ENCODE peak calls at places on chromosomes 13 and 19, in ten cellular contexts. Z is esophagus muscularis mucosa, V is HCT116, N is GM23338, Q is transverse colon, T is suprapubic skin, Y is H1, C is breast epithelium, G is GM12878, K is prostate gland. X is an unnamed sample.
A peak's percentile ranks its signal among the peaks of the same experiment; 100 is the strongest.

GRCh38 chr19:38792250-38793111 is 3.5 kb downstream of the LGALS7B start:
- DNase-seq in T (peak; percentile 78), K (no peak), C (no peak), Y (peak; percentile 70), Q (peak; percentile 64), G (no peak), V (no peak), Z (no peak), N (peak; percentile 93), X (no peak)

GRCh38 chr13:85798999-85799646 is at the start of gene SLITRK6:
- DNase-seq in Y (no peak), Z (no peak), C (no peak), N (peak; percentile 75), G (no peak), K (peak; percentile 74), V (peak; percentile 15), T (no peak), Q (no peak), X (peak; percentile 27)

GRCh38 chr13:109256866-109257760 is 529.3 kb downstream of the IRS2 start:
- DNase-seq in G (no peak), N (peak; percentile 21), Q (no peak), C (no peak), Y (no peak), V (peak; percentile 78), Z (no peak), T (no peak), K (peak; percentile 5), X (peak; percentile 87)

GRCh38 chr13:67023088-67023893 is 206.8 kb downstream of the PCDH9 start:
- DNase-seq in Z (no peak), V (no peak), K (no peak), G (no peak), Q (no peak), C (no peak), N (peak; percentile 61), T (no peak), Y (no peak), X (no peak)

GRCh38 chr13:40940841-40941240 is 78.3 kb downstream of the ELF1 start:
- DNase-seq in T (no peak), G (no peak), Y (no peak), Z (no peak), Q (no peak), N (no peak), C (no peak), V (no peak), K (no peak), X (no peak)

GRCh38 chr19:30587869-30588268 is 215.7 kb downstream of the ZNF536 start:
- DNase-seq in T (no peak), N (no peak), V (no peak), C (no peak), K (no peak), Y (no peak), Q (no peak), Z (no peak), G (no peak), X (no peak)

GRCh38 chr19:21586341-21587116 is 81.1 kb downstream of the ZNF429 start:
- DNase-seq in Z (no peak), C (no peak), T (no peak), V (no peak), K (peak; percentile 13), Y (peak; percentile 72), Q (peak; percentile 19), N (peak; percentile 62), G (no peak), X (no peak)

GRCh38 chr19:39270091-39270871 is 2.1 kb downstream of the IFNL2 start:
- DNase-seq in Q (no peak), V (no peak), Y (no peak), K (no peak), N (no peak), Z (no peak), C (no peak), T (peak; percentile 24), G (no peak), X (no peak)

GRCh38 chr19:12800344-12800732 is 1.3 kb downstream of the PRDX2 start:
- DNase-seq in C (no peak), K (no peak), N (no peak), T (no peak), Y (no peak), G (no peak), Q (no peak), Z (no peak), V (no peak), X (no peak)

GRCh38 chr19:12802267-12803106 is 618 bp downstream of the THSD8 start:
- DNase-seq in Y (no peak), K (no peak), N (no peak), G (no peak), T (peak; percentile 74), Q (no peak), V (no peak), C (no peak), Z (no peak), X (no peak)

GRCh38 chr19:12799723-12800343 is 1.8 kb downstream of the PRDX2 start:
- DNase-seq in T (no peak), Z (no peak), N (no peak), G (no peak), Y (no peak), C (no peak), V (no peak), K (no peak), Q (no peak), X (no peak)

GRCh38 chr19:12801466-12802266 is at the start of the genes PRDX2 and THSD8:
- DNase-seq in Q (peak; percentile 90), K (peak; percentile 76), V (no peak), T (peak; percentile 77), N (peak; percentile 94), G (no peak), Y (peak; percentile 87), C (peak; percentile 76), Z (no peak), X (no peak)

GRCh38 chr19:12800873-12801465 is 631 bp downstream of the PRDX2 start:
- DNase-seq in K (no peak), V (no peak), Z (no peak), T (no peak), C (no peak), N (peak; percentile 69), Y (no peak), Q (no peak), G (no peak), X (no peak)
- H3K4me3 ChIP-seq in K (peak overlapping the region; percentile 67), V (peak overlapping the region; percentile 93), Z (peak overlapping the region; percentile 85), T (peak overlapping the region; percentile 80), C (peak overlapping the region; percentile 89), N (peak overlapping the region; percentile 99), Y (peak overlapping the region; percentile 97), Q (peak overlapping the region; percentile 36), G (peak overlapping the region; percentile 95), X (peak overlapping the region; percentile 53)

GRCh38 chr19:35153701-35154534 is 617 bp upstream of the FXYD5 start:
- DNase-seq in G (no peak), Z (no peak), N (peak; percentile 88), K (no peak), V (no peak), C (no peak), Q (peak; percentile 56), T (peak; percentile 82), Y (peak; percentile 84), X (no peak)

GRCh38 chr19:35155441-35155840 is 906 bp downstream of the FXYD5 start:
- DNase-seq in G (no peak), Z (no peak), Y (no peak), Q (no peak), V (no peak), C (no peak), T (no peak), K (no peak), N (no peak), X (no peak)

GRCh38 chr19:35156673-35157014 is 2.1 kb downstream of the FXYD5 start:
- DNase-seq in V (no peak), K (no peak), Q (no peak), Y (no peak), Z (no peak), N (no peak), T (no peak), G (no peak), C (no peak), X (no peak)

GRCh38 chr19:35155981-35156672 is 1.6 kb downstream of the FXYD5 start:
- DNase-seq in C (no peak), K (no peak), Y (no peak), V (no peak), Z (no peak), N (no peak), Q (no peak), T (no peak), G (no peak), X (no peak)

DNA sequence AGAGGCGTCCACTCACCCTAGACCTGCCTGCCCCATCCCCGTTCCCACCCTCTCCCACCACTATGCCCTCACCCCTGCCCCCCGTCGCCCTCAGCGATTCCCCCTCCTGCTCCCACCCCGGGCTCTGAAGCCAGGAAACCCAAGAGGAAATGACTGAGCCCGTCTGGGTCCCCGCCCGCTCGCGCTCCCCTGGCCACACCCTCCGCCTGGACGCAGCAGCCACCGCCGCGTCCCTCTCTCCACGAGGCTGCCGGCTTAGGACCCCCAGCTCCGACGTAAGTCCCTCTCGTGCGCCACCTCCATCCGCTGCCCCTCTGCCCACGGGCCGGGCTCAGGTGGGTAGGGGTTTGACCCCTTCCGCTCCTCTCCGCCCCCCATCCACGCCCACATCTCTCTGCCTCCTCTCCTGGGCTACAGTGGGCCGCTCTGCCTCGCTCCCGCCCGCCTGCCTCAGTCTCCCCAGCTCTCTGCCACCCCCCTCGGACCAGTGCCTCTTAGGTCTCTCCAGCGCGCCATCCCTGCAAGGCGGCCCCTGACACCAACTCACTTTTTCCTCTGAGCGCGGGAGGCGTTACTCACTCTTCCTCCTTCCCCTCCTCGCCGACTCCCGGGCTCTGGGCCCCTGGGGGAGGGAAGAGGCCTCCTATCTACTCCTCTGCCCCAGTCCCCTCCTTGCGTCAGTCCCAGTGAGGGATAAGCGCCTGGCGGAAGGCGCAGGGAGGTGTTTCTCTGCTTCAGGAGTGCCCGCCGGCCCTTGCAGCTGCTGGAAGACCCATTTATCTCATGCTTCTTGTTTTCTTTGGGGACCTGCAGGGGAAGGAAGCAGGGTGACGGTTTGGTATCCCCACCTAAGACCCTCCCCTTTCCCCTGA is at the start of gene FXYD5:
- DNase-seq in T (peak; percentile 88), Q (peak; percentile 77), G (no peak), V (no peak), C (peak; percentile 72), Z (no peak), Y (peak; percentile 72), N (peak; percentile 86), K (no peak), X (no peak)
- TF ChIP-seq POLR2AphosphoS5 in T (no peak), Q (peak; percentile 35), G (no peak), V (peak; percentile 81), C (no peak), Z (no peak), Y (no peak), N (peak; percentile 72), K (no peak), X (no peak)

GRCh38 chr19:13260883-13261653 is 110.9 kb downstream of the IER2 start:
- DNase-seq in C (no peak), N (no peak), Z (no peak), V (peak; percentile 94), G (peak; percentile 79), T (no peak), Y (no peak), Q (no peak), K (no peak), X (peak; percentile 82)
- TF ChIP-seq CTCF in C (no peak), N (no peak), Z (no peak), V (peak; percentile 5), G (no peak), T (no peak), Y (no peak), Q (no peak), K (no peak), X (no peak)

DNA sequence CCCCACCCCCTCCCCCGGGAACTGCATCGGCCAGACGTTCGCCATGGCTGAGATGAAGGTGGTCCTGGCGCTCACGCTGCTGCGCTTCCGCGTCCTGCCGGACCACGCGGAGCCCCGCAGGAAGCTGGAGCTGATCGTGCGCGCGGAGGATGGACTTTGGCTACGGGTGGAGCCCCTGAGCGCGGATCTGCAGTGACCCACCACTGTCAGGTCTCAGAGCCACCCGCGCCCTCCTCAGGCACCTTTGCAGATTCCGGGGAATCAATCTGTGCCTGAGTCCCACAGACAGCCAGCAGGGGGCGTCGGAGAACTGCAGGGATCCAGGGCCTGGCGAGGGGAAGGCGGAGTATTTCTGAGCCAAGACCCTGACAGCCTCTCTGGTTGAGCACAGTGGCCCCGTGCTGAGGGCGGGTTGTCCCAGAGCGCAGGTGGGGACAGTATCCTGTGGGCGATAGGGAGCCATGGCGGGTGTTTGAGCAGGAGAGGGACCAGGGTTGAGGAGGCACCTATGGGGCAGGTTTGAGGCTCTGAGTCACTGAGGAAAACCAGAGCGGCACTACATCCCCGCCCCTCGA is 30.4 kb upstream of the CYP4F8 start:
- DNase-seq in C (peak; percentile 87), K (peak; percentile 72), T (peak; percentile 78), Z (no peak), G (no peak), V (peak; percentile 67), N (peak; percentile 91), Y (peak; percentile 91), Q (peak; percentile 82), X (peak; percentile 33)
- H3K4me3 ChIP-seq in C (no peak overlapping the region), K (no peak overlapping the region), T (no peak overlapping the region), Z (peak overlapping the region; percentile 27), G (no peak overlapping the region), V (no peak overlapping the region), N (peak overlapping the region; percentile 44), Y (no peak overlapping the region), Q (no peak overlapping the region), X (no peak overlapping the region)